ENCODE peak calls at places on chromosomes 6 and 20, in six cellular contexts. V is RWPE2, D is H1, C is GM12865, E is chondrocyte, B is lung. Z is an unnamed sample.

GRCh38 chr20:50151034-50151743 is 2.3 kb downstream of the PEDS1 start:
- DNase-seq in V (no peak), D (no peak), C (no peak), E (no peak), B (peak), Z (no peak)

GRCh38 chr6:137926207-137926731 is 59.2 kb downstream of the TNFAIP3 start:
- DNase-seq in V (peak), D (no peak), C (peak), E (no peak), B (no peak), Z (no peak)

GRCh38 chr6:920512-920911 is 227.6 kb upstream of the EXOC2 start:
- DNase-seq in V (no peak), D (no peak), C (no peak), E (no peak), B (no peak), Z (peak)

GRCh38 chr20:58308680-58309527 is 611 bp upstream of the RAB22A start:
- DNase-seq in V (peak), D (peak), C (peak), E (no peak), B (peak), Z (peak)

GRCh38 chr6:39558079-39558478 is 167.1 kb downstream of the KIF6 start:
- DNase-seq in V (no peak), D (no peak), C (no peak), E (no peak), B (no peak), Z (no peak)

GRCh38 chr6:146813554-146813953 is 214.8 kb downstream of the ADGB start:
- DNase-seq in V (no peak), D (no peak), C (no peak), E (no peak), B (no peak), Z (no peak)

GRCh38 chr20:62755817-62756724 is 40.2 kb upstream of the MRGBP start:
- DNase-seq in V (peak), D (no peak), C (no peak), E (peak), B (no peak), Z (no peak)

GRCh38 chr6:12423852-12424251 is 133.7 kb downstream of the EDN1 start:
- DNase-seq in V (no peak), D (no peak), C (no peak), E (no peak), B (no peak), Z (no peak)

GRCh38 chr20:1075564-1075963 is 42.8 kb upstream of the PSMF1 start:
- DNase-seq in V (no peak), D (no peak), C (peak), E (no peak), B (no peak), Z (no peak)

GRCh38 chr6:101738481-101738880 is 345.0 kb downstream of the GRIK2 start:
- DNase-seq in V (no peak), D (no peak), C (no peak), E (no peak), B (no peak), Z (no peak)

GRCh38 chr6:155638200-155638599 is 182.6 kb upstream of the NOX3 start:
- DNase-seq in V (no peak), D (no peak), C (no peak), E (no peak), B (no peak), Z (no peak)

GRCh38 chr20:63022501-63022900 is 15.7 kb upstream of the BHLHE23 start:
- DNase-seq in V (peak), D (no peak), C (no peak), E (peak), B (no peak), Z (no peak)

GRCh38 chr6:44002591-44003344 is 124.5 kb downstream of the MRPL14 start:
- DNase-seq in V (no peak), D (peak), C (peak), E (peak), B (peak), Z (no peak)

GRCh38 chr6:3364391-3364790 is 92.5 kb downstream of the SLC22A23 start:
- DNase-seq in V (no peak), D (no peak), C (no peak), E (no peak), B (no peak), Z (no peak)

GRCh38 chr6:1574895-1575212 is 34.9 kb upstream of the FOXC1 start:
- DNase-seq in V (no peak), D (peak), C (no peak), E (no peak), B (no peak), Z (no peak)

GRCh38 chr20:50146732-50147662 is 6.5 kb downstream of the PEDS1 start:
- DNase-seq in V (peak), D (no peak), C (peak), E (no peak), B (peak), Z (no peak)

GRCh38 chr6:1247058-1247457 is 64.8 kb upstream of the FOXQ1 start:
- DNase-seq in V (no peak), D (no peak), C (no peak), E (no peak), B (no peak), Z (no peak)

GRCh38 chr6:109491207-109491938 is 8.4 kb upstream of the ZBTB24 start:
- DNase-seq in V (no peak), D (no peak), C (peak), E (no peak), B (no peak), Z (no peak)

GRCh38 chr6:143701343-143702234 is 23.8 kb downstream of the PHACTR2 start:
- DNase-seq in V (no peak), D (no peak), C (no peak), E (no peak), B (no peak), Z (no peak)

GRCh38 chr6:80541886-80542285 is 435.4 kb downstream of the BCKDHB start:
- DNase-seq in V (no peak), D (no peak), C (no peak), E (no peak), B (no peak), Z (no peak)

GRCh38 chr6:80544500-80545055 is 438.1 kb downstream of the BCKDHB start:
- DNase-seq in V (no peak), D (no peak), C (no peak), E (no peak), B (no peak), Z (no peak)

GRCh38 chr6:80545323-80545722 is 438.9 kb downstream of the BCKDHB start:
- DNase-seq in V (no peak), D (no peak), C (no peak), E (no peak), B (no peak), Z (no peak)

GRCh38 chr6:80543151-80543550 is 436.7 kb downstream of the BCKDHB start:
- DNase-seq in V (no peak), D (no peak), C (no peak), E (no peak), B (no peak), Z (no peak)

GRCh38 chr6:80543598-80544181 is 437.2 kb downstream of the BCKDHB start:
- DNase-seq in V (no peak), D (no peak), C (no peak), E (no peak), B (no peak), Z (no peak)
- TF ChIP-seq CTCF in V (no peak), D (peak), C (no peak), E (peak), B (no peak), Z (no peak)

GRCh38 chr6:134330555-134330954 is 12.6 kb upstream of the SGK1 start:
- DNase-seq in V (no peak), D (no peak), C (no peak), E (no peak), B (no peak), Z (no peak)

GRCh38 chr6:134328138-134328537 is 10.2 kb upstream of the SGK1 start:
- DNase-seq in V (no peak), D (peak), C (no peak), E (no peak), B (no peak), Z (no peak)

GRCh38 chr6:134331255-134331654 is 13.3 kb upstream of the SGK1 start:
- DNase-seq in V (no peak), D (no peak), C (peak), E (no peak), B (no peak), Z (no peak)

GRCh38 chr6:134324766-134325165 is 6.9 kb upstream of the SGK1 start:
- DNase-seq in V (no peak), D (no peak), C (no peak), E (no peak), B (no peak), Z (no peak)

GRCh38 chr6:134328792-134329191 is 10.9 kb upstream of the SGK1 start:
- DNase-seq in V (no peak), D (no peak), C (no peak), E (no peak), B (no peak), Z (no peak)
- TF ChIP-seq CTCF in V (no peak), D (no peak), C (no peak), E (no peak), B (no peak), Z (no peak)

GRCh38 chr6:33812669-33813068 is 8.9 kb upstream of the MLN start:
- DNase-seq in V (no peak), D (peak), C (peak), E (peak), B (no peak), Z (no peak)
- TF ChIP-seq CTCF in V (no peak), D (peak), C (no peak), E (peak), B (no peak), Z (peak)

GRCh38 chr6:170385506-170385905 is 78.9 kb downstream of the FAM120B start:
- DNase-seq in V (no peak), D (no peak), C (no peak), E (no peak), B (no peak), Z (peak)

GRCh38 chr6:170388113-170388512 is 81.6 kb downstream of the FAM120B start:
- DNase-seq in V (no peak), D (no peak), C (no peak), E (no peak), B (no peak), Z (no peak)

GRCh38 chr6:170378502-170378901 is 71.9 kb downstream of the FAM120B start:
- DNase-seq in V (no peak), D (no peak), C (no peak), E (no peak), B (no peak), Z (no peak)

DNA sequence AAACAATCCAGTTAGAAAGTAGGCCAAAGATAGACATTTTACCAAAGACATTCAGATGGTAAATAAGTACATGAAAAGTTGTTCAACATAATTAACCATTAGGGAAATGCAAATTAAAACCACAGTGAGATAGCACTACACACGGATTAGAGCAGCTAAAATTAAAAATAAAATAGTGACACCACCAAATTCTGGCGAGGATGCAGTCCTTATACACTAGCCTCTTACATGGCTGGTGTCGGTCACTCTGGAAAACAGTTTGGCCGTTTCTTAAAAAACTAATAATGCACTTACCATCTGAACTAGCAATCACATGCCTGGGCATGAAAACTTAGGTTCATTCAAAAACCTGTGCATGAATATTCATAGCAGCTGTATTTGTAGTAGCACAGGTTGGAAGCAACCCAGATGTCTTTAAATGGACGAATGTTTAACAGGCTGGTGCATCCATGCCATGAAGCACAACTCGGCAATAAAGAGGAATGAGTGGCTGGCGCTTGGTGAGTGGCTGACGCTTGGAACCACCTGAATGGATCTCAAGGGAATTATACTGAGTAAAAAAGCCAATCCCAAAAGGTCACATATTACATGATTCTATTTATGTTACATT is 77.0 kb downstream of the FAM120B start:
- DNase-seq in V (no peak), D (no peak), C (no peak), E (no peak), B (no peak), Z (no peak)
- TF ChIP-seq CTCF in V (no peak), D (no peak), C (no peak), E (no peak), B (no peak), Z (no peak)

GRCh38 chr20:60105404-60105803 is 147.2 kb downstream of the CDH26 start:
- DNase-seq in V (peak), D (no peak), C (no peak), E (no peak), B (no peak), Z (no peak)

GRCh38 chr20:60108397-60108796 is 150.2 kb downstream of the CDH26 start:
- DNase-seq in V (no peak), D (no peak), C (no peak), E (no peak), B (no peak), Z (no peak)

GRCh38 chr20:60102665-60103210 is 144.5 kb downstream of the CDH26 start:
- DNase-seq in V (peak), D (no peak), C (no peak), E (no peak), B (no peak), Z (no peak)

GRCh38 chr20:60104980-60105379 is 146.8 kb downstream of the CDH26 start:
- DNase-seq in V (peak), D (peak), C (no peak), E (no peak), B (no peak), Z (no peak)

GRCh38 chr20:60107621-60108020 is 149.4 kb downstream of the CDH26 start:
- DNase-seq in V (no peak), D (no peak), C (no peak), E (no peak), B (no peak), Z (no peak)
- TF ChIP-seq CTCF in V (no peak), D (no peak), C (no peak), E (no peak), B (no peak), Z (no peak)

DNA sequence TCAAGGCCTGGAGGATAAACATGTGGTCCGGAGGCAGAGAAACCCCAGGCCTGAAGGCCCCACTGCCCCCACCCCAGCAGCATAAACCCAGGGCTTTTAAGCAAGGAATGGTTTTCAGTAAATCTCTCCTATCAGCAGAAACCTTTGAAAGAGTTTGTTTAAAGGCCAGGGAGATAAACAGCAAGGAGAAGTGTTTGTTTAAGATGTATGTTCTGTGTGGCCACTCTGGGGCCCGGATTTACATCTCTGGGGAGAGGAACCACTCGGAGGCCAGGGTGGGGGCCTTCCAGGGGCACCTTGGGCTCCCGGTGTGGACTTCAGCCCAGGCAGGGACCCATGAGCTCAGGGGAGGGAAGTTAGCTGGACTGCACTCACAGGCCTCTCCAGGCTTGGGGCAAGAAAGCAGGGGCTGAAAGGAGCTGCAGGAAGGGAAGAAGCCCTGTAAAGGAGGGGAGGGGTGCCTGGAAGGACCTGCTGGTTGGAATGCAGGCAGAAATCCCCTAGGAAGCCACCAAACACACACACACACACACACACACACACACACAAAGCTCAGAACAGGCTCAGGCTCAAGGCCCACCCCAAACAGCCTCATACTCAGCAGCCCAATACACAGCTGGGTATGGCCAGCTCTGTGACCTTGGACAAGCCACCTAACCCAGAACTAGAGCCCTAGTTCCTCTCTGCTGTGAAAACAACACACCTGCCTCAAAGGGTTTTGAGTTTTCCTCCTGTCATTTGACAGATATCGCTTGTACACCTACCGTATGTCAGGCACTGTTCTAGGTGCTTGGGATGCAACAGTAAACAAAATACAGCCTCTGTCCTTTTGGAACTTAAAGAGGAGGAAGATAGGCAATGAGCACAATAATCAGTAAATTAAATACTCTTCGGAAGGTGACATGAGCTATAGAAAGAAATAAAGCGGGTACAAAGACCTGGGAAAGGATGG is 26.2 kb upstream of the FOXP4 start:
- DNase-seq in V (no peak), D (no peak), C (no peak), E (no peak), B (no peak), Z (no peak)
- TF ChIP-seq CTCF in V (no peak), D (no peak), C (no peak), E (no peak), B (no peak), Z (no peak)

GRCh38 chr6:129748212-129748900 is 38.4 kb upstream of the ARHGAP18 start:
- DNase-seq in V (peak), D (no peak), C (peak), E (no peak), B (no peak), Z (no peak)
- TF ChIP-seq CTCF in V (peak), D (no peak), C (no peak), E (peak), B (no peak), Z (no peak)

GRCh38 chr6:37516920-37517405 is 17.3 kb upstream of the CCDC167 start:
- DNase-seq in V (no peak), D (no peak), C (peak), E (peak), B (no peak), Z (no peak)
- TF ChIP-seq CTCF in V (no peak), D (no peak), C (no peak), E (no peak), B (no peak), Z (no peak)

Z was measured in osteocyte.